ENCODE peak calls at places on chromosomes 13 and 19, in four cellular contexts. V is esophagus muscularis mucosa, L is brain microvascular endothelial cell, D is thoracic aorta. H is an unnamed sample.

GRCh38 chr13:40221460-40222201 is 444.8 kb downstream of the FOXO1 start:
- DNase-seq in D (no peak), L (peak), V (no peak), H (peak)

GRCh38 chr19:52722062-52723005 is 12.5 kb downstream of the ZNF611 start:
- DNase-seq in V (no peak), D (no peak), L (peak), H (peak)

GRCh38 chr19:56504581-56504980 is 3.1 kb upstream of the ZNF471 start:
- DNase-seq in D (no peak), L (peak), V (no peak), H (peak)

GRCh38 chr19:18895038-18895827 is 725 bp downstream of the CERS1 start:
- DNase-seq in V (no peak), L (no peak), D (no peak), H (peak)

GRCh38 chr19:980133-980998 is 3.8 kb upstream of the WDR18 start:
- DNase-seq in V (no peak), D (no peak), L (no peak), H (no peak)

GRCh38 chr19:50719566-50719965 is at the start of gene SHANK1:
- DNase-seq in L (no peak), D (no peak), V (no peak), H (no peak)

GRCh38 chr13:91058066-91058465 is 289.4 kb upstream of the MIR17HG start:
- DNase-seq in L (peak), D (no peak), V (no peak), H (no peak)

GRCh38 chr13:98214008-98214643 is 37.1 kb upstream of the RNF113B start:
- DNase-seq in D (no peak), V (no peak), L (no peak), H (peak)

GRCh38 chr19:4745986-4746385 is 22.3 kb upstream of the DPP9 start:
- DNase-seq in D (no peak), L (no peak), V (no peak), H (no peak)

GRCh38 chr13:98216135-98216565 is 39.1 kb upstream of the RNF113B start:
- DNase-seq in L (peak), V (no peak), D (no peak), H (peak)

GRCh38 chr19:20558011-20558410 is 7.6 kb downstream of the ZNF737 start:
- DNase-seq in V (no peak), D (no peak), L (no peak), H (no peak)
- TF ChIP-seq CTCF in V (peak), D (no peak), L (no peak), H (peak)

GRCh38 chr19:48364564-48365363 is 597 bp downstream of the SYNGR4 start:
- DNase-seq in D (no peak), L (no peak), V (no peak), H (no peak)

GRCh38 chr19:48363500-48363809 is 285 bp downstream of the TMEM143 start:
- DNase-seq in D (no peak), L (no peak), V (no peak), H (no peak)

GRCh38 chr19:48361912-48362311 is 1.8 kb downstream of the TMEM143 start:
- DNase-seq in D (no peak), V (no peak), L (no peak), H (no peak)

GRCh38 chr19:48363810-48364563 is at the start of the genes SYNGR4 and TMEM143:
- DNase-seq in V (peak), L (peak), D (peak), H (peak)

DNA sequence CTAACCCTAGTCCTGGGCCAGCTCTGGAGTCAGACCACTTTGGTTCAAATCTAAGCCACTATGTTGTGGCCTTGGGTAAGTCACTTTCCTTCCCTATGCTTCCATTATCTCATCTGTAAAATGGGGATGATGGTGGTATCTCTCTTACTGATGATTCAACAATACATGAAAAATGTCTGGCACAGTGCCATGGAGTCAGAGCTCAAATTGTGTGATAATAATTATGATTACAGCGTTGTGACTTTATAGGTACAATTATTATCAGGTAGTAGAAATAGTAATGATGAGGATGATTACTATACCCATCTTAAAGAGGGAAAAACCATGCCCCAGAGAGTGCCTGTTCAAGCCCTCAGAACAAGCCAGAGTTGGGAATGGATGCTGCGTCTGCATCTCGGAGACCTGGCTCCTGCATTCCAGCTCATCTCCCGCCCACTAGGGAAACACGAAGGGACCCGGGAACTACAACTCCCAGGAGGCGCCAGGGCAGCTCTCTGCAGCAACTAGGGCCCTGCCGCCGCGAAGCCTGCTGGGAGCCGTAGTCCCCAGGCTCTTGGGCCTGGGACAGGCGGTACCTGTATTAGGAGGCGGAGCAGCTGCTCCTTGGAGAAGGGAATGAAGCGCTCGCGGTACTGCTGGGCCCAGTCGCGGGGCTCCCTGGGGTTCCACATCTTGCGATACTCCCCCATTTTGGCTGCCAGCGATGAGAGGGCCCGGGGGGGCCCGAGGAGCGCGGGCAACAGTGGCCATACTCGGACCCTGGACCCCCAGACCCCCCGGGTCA is 832 bp downstream of the TMEM143 start:
- DNase-seq in L (peak), D (peak), V (peak), H (peak)
- TF ChIP-seq CTCF in L (peak), D (no peak), V (peak), H (no peak)

DNA sequence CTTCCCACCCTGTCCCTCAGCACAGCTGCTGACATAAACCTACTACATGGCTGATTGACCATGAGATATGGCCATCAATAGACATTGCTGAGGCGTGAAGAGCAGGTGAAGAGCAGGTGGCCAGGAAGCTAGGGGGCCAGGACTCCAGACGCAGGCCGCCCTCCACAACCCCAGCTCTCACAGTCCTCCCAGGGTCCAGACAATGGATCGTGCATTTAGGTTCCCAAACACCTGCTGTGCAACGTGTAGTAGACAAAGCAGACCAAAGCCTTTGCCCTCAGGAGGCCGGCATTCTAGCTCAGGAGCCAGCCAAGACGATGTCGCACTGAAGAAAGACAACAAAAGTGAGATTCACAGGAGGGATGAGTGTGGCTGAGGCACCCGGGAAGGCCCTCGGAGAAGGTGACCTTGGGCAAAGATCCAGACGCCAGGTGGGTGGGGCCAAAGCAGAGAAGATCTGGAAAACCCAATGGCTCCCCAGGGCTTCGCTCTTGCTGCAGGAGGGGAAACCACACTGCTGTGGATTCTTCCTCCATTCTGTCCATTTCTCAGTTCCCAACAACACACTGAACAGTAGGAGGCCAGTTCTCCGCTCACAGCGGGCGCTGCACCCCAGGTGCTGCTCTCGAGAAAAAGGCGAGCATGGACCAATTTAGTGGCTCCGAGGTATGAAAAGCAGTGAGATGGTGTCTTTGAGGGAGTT is 1.4 kb downstream of the FFAR1 start:
- DNase-seq in V (peak), D (no peak), L (no peak), H (no peak)
- TF ChIP-seq CTCF in V (no peak), D (no peak), L (no peak), H (no peak)

DNA sequence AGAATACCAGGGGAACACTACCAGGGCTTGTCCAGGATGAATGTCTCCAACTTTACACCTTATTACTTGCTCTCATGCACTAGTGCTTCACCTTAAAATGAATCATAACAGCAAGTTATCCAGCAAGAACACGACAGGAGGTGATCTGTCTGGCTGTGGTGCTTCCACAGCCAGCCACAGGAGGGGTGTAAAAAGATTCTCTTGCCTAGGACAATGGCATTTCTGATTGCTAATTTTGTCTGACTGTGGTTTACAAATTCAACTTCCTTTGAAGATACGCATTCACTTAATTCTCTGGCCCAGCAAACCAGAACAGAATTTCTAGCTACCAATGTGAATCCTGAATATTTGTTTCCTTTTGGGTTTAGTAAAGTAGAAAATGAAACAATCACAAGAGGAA is 23.1 kb upstream of the COG3 start:
- DNase-seq in V (no peak), L (peak), D (no peak), H (no peak)
- TF ChIP-seq CTCF in V (no peak), L (peak), D (no peak), H (peak)

GRCh38 chr19:49469828-49470614 is 4.0 kb upstream of the FLT3LG start:
- DNase-seq in D (no peak), L (no peak), V (no peak), H (no peak)
- TF ChIP-seq CTCF in D (no peak), L (peak), V (no peak), H (peak)

GRCh38 chr13:33007950-33008349 is 8.3 kb upstream of the KL start:
- DNase-seq in D (no peak), L (no peak), V (no peak), H (no peak)
- TF ChIP-seq CTCF in D (no peak), L (no peak), V (no peak), H (no peak)